ENCODE peak calls at places on chromosomes 3 and 15, in nine cellular contexts. E is PC-3; G is CD8-positive, alpha-beta T cell; T is heart left ventricle; X is cardiac muscle cell; U is hepatocyte; C is foreskin fibroblast; K is fibroblast of lung; Y is H1. I is an unnamed sample.

GRCh38 chr3:73029321-73029796 is 32.1 kb upstream of the EBLN2 start:
- DNase-seq in E (peak), G (no peak), T (no peak), X (no peak), U (peak), C (peak), K (peak), Y (no peak), I (peak)

GRCh38 chr3:45993421-45994027 is 2.1 kb downstream of the FYCO1 start:
- DNase-seq in E (peak), G (no peak), T (no peak), X (no peak), U (no peak), C (no peak), K (no peak), Y (no peak), I (no peak)

GRCh38 chr3:115139072-115139471 is 8.0 kb downstream of the ZBTB20 start:
- DNase-seq in E (no peak), G (no peak), T (no peak), X (no peak), U (no peak), C (no peak), K (no peak), Y (no peak), I (no peak)

GRCh38 chr15:52733696-52734255 is 54.6 kb upstream of the ATOSA start:
- DNase-seq in E (no peak), G (no peak), T (no peak), X (no peak), U (no peak), C (peak), K (no peak), Y (no peak), I (peak)

GRCh38 chr3:71217640-71218222 is 365.8 kb downstream of the FOXP1 start:
- DNase-seq in E (no peak), G (no peak), T (no peak), X (no peak), U (no peak), C (no peak), K (no peak), Y (no peak), I (no peak)

GRCh38 chr15:62618432-62618831 is 424.1 kb upstream of the TPM1 start:
- DNase-seq in E (peak), G (no peak), T (no peak), X (no peak), U (peak), C (peak), K (peak), Y (no peak), I (peak)

GRCh38 chr3:54557538-54558419 is 370.1 kb downstream of the LRTM1 start:
- DNase-seq in E (no peak), G (no peak), T (no peak), X (no peak), U (no peak), C (no peak), K (peak), Y (no peak), I (no peak)

GRCh38 chr3:104763007-104763406 is 603.7 kb upstream of the ALCAM start:
- DNase-seq in E (peak), G (no peak), T (no peak), X (no peak), U (no peak), C (no peak), K (peak), Y (no peak), I (peak)

GRCh38 chr3:132979606-132980005 is 58.6 kb upstream of the TMEM108 start:
- DNase-seq in E (no peak), G (no peak), T (no peak), X (no peak), U (no peak), C (no peak), K (no peak), Y (no peak), I (no peak)

GRCh38 chr3:24477090-24477656 is 17.5 kb downstream of the THRB start:
- DNase-seq in E (no peak), G (no peak), T (no peak), X (no peak), U (no peak), C (no peak), K (no peak), Y (no peak), I (no peak)

DNA sequence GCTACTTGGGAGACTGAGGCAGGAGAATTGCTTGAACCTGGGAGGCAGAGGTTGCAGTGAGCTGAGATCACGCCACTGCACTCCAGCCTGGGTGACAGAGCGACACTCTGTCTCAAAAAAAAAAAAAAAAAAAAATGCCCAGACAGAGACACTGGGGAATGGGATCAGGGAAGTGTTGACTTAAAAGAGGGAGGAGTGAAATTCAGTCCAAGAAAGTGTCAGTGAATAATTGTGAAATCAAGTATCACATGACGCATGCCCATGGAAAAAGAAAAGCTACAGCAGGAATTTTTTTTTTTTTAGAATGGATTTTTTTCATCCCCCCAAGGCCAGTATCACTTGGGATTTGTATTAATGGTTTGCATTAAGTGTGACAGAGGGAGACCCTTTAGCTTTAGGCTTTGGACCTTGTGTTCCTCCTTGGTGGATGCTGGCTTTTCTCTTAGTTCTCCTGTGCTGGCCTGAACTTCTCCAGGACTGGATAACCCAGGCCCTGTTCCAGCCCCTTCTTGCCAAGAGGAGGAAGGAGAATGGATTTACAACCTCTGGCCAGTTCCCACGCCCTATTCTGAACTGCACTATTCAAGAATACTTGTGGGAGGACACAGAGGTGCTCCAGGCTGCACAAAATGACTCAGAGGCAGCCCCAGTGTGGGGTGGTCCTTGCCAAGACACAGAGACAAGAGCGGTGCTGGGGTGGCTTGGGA is 36.7 kb upstream of the ZNF774 start:
- DNase-seq in E (peak), G (no peak), T (peak), X (no peak), U (peak), C (peak), K (peak), Y (no peak), I (peak)
- H3K4me3 ChIP-seq in E (no peak), G (no peak), T (no peak), X (no peak), U (no peak), C (no peak), K (no peak), Y (no peak), I (no peak)

GRCh38 chr3:50122071-50122470 is 33.1 kb upstream of the SEMA3F start:
- DNase-seq in E (no peak), G (no peak), T (no peak), X (no peak), U (no peak), C (peak), K (no peak), Y (no peak), I (no peak)
- TF ChIP-seq CTCF in E (no peak), G (no peak), T (no peak), X (no peak), U (no peak), C (peak), K (no peak), Y (no peak), I (no peak)

DNA sequence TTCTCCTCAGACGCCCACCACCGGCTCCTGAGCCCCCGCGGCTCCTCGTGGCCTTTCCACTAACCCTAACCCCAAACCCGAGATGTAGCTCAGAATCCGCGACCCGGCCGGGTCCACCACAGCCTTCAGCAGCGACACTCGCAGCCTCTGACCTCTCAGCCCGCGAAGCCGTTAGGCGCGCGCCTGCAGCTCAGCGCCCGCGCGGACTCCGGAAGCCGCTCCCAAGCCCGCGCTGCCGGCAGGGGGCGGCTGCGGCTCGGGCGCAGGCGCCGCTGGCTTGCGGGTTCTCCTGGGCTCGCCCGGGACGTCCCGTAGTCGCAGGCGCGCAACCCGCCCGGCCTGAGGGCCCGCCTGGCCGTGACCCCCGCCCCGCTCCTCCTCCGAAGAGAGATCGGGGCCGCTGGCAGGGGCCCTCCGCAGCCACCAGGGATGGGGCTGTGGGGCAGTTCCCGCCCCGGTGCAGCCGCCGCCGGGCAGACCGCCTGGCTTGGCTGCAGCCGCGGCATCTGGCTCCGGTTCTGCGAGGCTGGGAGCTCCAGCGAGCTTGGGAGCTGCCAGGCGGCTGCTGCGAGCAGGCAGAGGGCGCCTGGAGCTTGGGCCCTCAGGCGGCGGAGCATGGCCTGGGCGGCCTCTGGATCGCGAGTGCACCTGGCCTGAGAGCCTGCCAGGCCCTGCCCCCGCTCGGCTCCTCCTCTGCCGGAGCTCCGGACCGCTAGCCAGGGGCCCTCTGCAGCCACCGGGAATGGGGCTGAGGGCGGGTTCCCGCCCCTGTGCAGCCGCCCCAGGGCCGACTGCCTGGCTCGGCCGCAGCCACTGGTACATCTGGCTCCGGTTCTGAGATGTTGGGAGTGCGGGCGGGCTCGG is 120.7 kb downstream of the LMLN start:
- DNase-seq in E (peak), G (peak), T (peak), X (peak), U (peak), C (peak), K (peak), Y (peak), I (peak)
- H3K4me3 ChIP-seq in E (peak), G (peak), T (peak), X (peak), U (peak), C (peak), K (peak), Y (peak), I (peak)

DNA sequence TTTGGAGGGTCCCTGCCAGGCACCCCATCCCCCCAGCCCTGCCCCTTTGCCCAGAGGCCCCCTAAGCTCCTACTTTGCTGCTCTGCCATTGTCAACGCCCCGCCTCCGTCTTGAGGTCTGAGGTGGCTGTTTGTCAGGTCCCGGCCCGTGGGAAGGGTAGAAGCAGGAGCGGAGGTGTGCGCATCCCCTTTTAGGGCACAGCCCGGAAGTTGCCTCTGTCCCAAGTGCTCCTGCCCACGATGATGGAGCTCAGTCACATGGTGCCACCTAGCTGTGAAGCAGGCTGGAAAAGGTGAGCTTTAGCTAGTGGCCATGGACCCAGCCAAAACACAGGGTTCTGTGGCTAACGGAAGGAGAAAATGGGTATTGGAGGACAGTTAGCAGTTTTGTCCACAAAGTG is 28.5 kb upstream of the LCTL start:
- DNase-seq in E (peak), G (no peak), T (no peak), X (no peak), U (no peak), C (no peak), K (no peak), Y (no peak), I (no peak)
- TF ChIP-seq CTCF in E (peak), G (no peak), T (no peak), X (no peak), U (no peak), C (no peak), K (no peak), Y (peak), I (peak)

DNA sequence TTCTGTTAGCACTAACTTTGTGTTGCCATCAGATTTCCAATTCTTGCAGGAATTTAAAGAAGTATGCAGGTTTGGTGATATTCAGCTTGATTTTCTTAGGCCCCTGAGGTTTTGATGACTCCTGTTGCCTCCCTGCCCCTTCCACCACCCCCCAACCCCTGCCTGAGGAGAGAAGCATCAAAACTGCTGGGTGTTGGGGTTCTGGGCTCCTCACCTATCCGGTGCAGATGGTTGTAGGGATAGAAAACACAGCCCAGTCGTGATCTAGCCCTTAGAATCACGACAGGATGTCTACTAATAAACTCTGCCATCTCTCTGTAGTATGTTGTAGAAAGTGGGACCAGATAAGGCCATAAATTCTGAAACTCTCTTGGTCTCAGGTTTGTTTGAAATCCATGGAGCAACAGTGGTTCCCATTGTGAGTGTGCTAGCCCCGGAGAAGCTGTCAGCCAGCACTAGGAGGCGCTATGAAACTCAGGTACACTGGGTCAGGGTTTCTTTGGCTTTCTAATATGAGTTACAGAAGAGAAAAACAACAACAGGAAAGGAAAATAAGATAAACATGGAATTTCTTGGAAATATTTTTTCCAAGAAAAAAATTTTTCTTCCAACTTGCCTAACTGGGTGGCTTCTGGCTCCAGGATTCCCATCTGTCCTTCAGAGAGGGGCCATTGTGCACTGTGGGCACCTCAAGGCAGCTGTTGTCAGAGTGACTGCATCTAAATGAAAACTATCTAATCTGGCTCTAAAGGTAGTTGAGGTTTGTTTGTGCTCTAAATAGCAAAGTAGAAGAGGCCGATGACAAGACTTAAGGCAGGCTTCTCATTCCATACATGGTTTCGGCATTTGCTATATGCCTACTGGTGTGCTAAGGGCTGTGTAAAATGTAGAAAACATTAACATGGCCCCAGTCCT is 8.7 kb downstream of the SRP14 start:
- DNase-seq in E (peak), G (no peak), T (no peak), X (peak), U (peak), C (no peak), K (no peak), Y (no peak), I (no peak)
- H3K4me3 ChIP-seq in E (no peak), G (no peak), T (no peak), X (no peak), U (no peak), C (no peak), K (no peak), Y (no peak), I (no peak)

GRCh38 chr3:13353936-13354542 is 66.1 kb downstream of the NUP210 start:
- DNase-seq in E (peak), G (no peak), T (no peak), X (peak), U (no peak), C (no peak), K (peak), Y (no peak), I (no peak)
- TF ChIP-seq CTCF in E (peak), G (no peak), T (no peak), X (peak), U (peak), C (peak), K (no peak), Y (peak), I (peak)